ENCODE peak calls at places on chromosomes 3 and 15, in five cellular contexts. E is thoracic aorta, Q is spleen, D is neural progenitor cell, N is lung. G is an unnamed sample. For H3K36me3 and H3K27me3, the result is how much of the 10 kb centered on the place peaks cover.

GRCh38 chr3:42749025-42749752 is 23.9 kb downstream of the CCDC13 start:
- DNase-seq in Q (peak), N (no peak), E (no peak), D (no peak), G (no peak)

GRCh38 chr15:66780172-66780972 is 78.3 kb downstream of the SMAD6 start:
- DNase-seq in Q (no peak), N (no peak), D (no peak), E (peak), G (peak)

GRCh38 chr3:55009372-55009771 is 81.5 kb upstream of the LRTM1 start:
- DNase-seq in Q (no peak), D (no peak), N (no peak), E (no peak), G (no peak)

GRCh38 chr3:171476532-171477102 is 16.4 kb upstream of the TNIK start:
- DNase-seq in Q (no peak), N (no peak), D (no peak), E (no peak), G (no peak)

GRCh38 chr3:105772635-105773034 is 96.2 kb downstream of the CBLB start:
- DNase-seq in Q (no peak), E (no peak), D (no peak), N (no peak), G (no peak)

GRCh38 chr3:126527455-126528211 is 3.7 kb downstream of the CHST13 start:
- DNase-seq in E (no peak), D (no peak), N (no peak), Q (peak), G (peak)

GRCh38 chr3:50136714-50137405 is 18.3 kb upstream of the SEMA3F start:
- DNase-seq in D (no peak), E (no peak), N (no peak), Q (no peak), G (no peak)

GRCh38 chr3:56806407-56806806 is 4.7 kb upstream of the ARHGEF3 start:
- DNase-seq in E (no peak), Q (no peak), N (no peak), D (no peak), G (no peak)

GRCh38 chr15:58306591-58307312 is 125.0 kb upstream of the LIPC start:
- DNase-seq in D (peak), Q (no peak), E (no peak), N (no peak), G (peak)

GRCh38 chr15:35479423-35479822 is 66.5 kb downstream of the DPH6 start:
- DNase-seq in Q (no peak), E (no peak), N (no peak), D (peak), G (no peak)

GRCh38 chr3:194824676-194825075 is 139.0 kb downstream of the FAM43A start:
- DNase-seq in D (no peak), N (no peak), Q (peak), E (no peak), G (no peak)

GRCh38 chr3:152778001-152778400 is 56.9 kb upstream of the P2RY1 start:
- DNase-seq in Q (no peak), E (no peak), D (no peak), N (no peak), G (no peak)

GRCh38 chr3:140630866-140631265 is 47.0 kb upstream of the TRIM42 start:
- DNase-seq in D (no peak), N (no peak), E (no peak), Q (no peak), G (no peak)

GRCh38 chr3:50189274-50189673 is 2.1 kb upstream of the GNAT1 start:
- DNase-seq in E (peak), D (peak), Q (no peak), N (peak), G (peak)

GRCh38 chr3:142363936-142364467 is 83.8 kb downstream of the XRN1 start:
- DNase-seq in N (no peak), Q (no peak), D (no peak), E (no peak), G (no peak)

GRCh38 chr3:116288480-116288879 is 156.8 kb downstream of the LSAMP start:
- DNase-seq in N (no peak), D (no peak), Q (no peak), E (no peak), G (no peak)

GRCh38 chr3:102810937-102811336 is 376.1 kb downstream of the ZPLD1 start:
- DNase-seq in Q (no peak), D (no peak), N (no peak), E (no peak), G (no peak)

GRCh38 chr15:56241374-56242085 is 2.1 kb downstream of the RFX7 start:
- DNase-seq in N (no peak), D (no peak), Q (no peak), E (no peak), G (no peak)

GRCh38 chr3:135136361-135137100 is 341.5 kb downstream of the EPHB1 start:
- DNase-seq in D (no peak), Q (no peak), N (no peak), E (no peak), G (no peak)

GRCh38 chr15:81146454-81146853 is 12.4 kb downstream of the CFAP161 start:
- DNase-seq in E (no peak), Q (no peak), D (no peak), N (no peak), G (no peak)

GRCh38 chr3:66567066-66567465 is 66.2 kb upstream of the LRIG1 start:
- DNase-seq in D (no peak), E (no peak), Q (no peak), N (no peak), G (no peak)

GRCh38 chr3:149377408-149378111 is at the start of gene TM4SF1:
- DNase-seq in E (peak), N (peak), D (no peak), Q (no peak), G (no peak)

GRCh38 chr3:127491909-127492308 is 98.6 kb downstream of the TPRA1 start:
- DNase-seq in D (no peak), N (peak), Q (no peak), E (no peak), G (no peak)

GRCh38 chr15:82294061-82294690 is 31.6 kb downstream of the SAXO2 start:
- DNase-seq in N (no peak), E (no peak), Q (no peak), D (peak), G (no peak)

GRCh38 chr3:14633819-14634424 is 17.6 kb upstream of the CCDC174 start:
- DNase-seq in E (no peak), N (peak), D (peak), Q (peak), G (peak)

GRCh38 chr15:77596821-77597803 is 35.6 kb downstream of the LINGO1 start:
- DNase-seq in Q (no peak), N (no peak), E (no peak), D (peak), G (no peak)

GRCh38 chr15:80251505-80252280 is at the start of gene CTXND1:
- DNase-seq in Q (no peak), N (no peak), E (no peak), D (peak), G (no peak)

GRCh38 chr3:133854971-133855370 is 40.7 kb downstream of the RAB6B start:
- DNase-seq in E (no peak), D (no peak), N (no peak), Q (no peak), G (no peak)

GRCh38 chr15:69511015-69511414 is 58.4 kb downstream of the RPLP1 start:
- DNase-seq in N (no peak), Q (no peak), D (no peak), E (no peak), G (no peak)

GRCh38 chr3:100650651-100651611 is 41.5 kb downstream of the ADGRG7 start:
- DNase-seq in Q (no peak), E (no peak), D (no peak), N (no peak), G (peak)

GRCh38 chr3:58556001-58556400 is 19.0 kb upstream of the ACOX2 start:
- DNase-seq in Q (no peak), D (no peak), E (no peak), N (no peak), G (no peak)

GRCh38 chr15:64905119-64905831 is 6.4 kb upstream of the ANKDD1A start:
- DNase-seq in N (peak), D (peak), Q (peak), E (no peak), G (peak)

GRCh38 chr15:38514601-38515000 is 50.0 kb downstream of the RASGRP1 start:
- DNase-seq in N (no peak), Q (no peak), E (no peak), D (peak), G (no peak)
- H3K36me3 ChIP-seq in N (under half), Q (under half), E (under half), D (under half), G (under half)

GRCh38 chr3:41364736-41365135 is 165.4 kb downstream of the CTNNB1 start:
- DNase-seq in Q (no peak), N (no peak), E (no peak), D (no peak), G (peak)
- TF ChIP-seq CTCF in Q (no peak), N (no peak), E (no peak), D (no peak), G (no peak)

GRCh38 chr3:185930393-185931107 is 7.3 kb downstream of the TRA2B start:
- DNase-seq in Q (no peak), N (no peak), E (no peak), D (no peak), G (no peak)
- H3K27me3 ChIP-seq in Q (under half), N (under half), E (under half), D (under half), G (under half)

DNA sequence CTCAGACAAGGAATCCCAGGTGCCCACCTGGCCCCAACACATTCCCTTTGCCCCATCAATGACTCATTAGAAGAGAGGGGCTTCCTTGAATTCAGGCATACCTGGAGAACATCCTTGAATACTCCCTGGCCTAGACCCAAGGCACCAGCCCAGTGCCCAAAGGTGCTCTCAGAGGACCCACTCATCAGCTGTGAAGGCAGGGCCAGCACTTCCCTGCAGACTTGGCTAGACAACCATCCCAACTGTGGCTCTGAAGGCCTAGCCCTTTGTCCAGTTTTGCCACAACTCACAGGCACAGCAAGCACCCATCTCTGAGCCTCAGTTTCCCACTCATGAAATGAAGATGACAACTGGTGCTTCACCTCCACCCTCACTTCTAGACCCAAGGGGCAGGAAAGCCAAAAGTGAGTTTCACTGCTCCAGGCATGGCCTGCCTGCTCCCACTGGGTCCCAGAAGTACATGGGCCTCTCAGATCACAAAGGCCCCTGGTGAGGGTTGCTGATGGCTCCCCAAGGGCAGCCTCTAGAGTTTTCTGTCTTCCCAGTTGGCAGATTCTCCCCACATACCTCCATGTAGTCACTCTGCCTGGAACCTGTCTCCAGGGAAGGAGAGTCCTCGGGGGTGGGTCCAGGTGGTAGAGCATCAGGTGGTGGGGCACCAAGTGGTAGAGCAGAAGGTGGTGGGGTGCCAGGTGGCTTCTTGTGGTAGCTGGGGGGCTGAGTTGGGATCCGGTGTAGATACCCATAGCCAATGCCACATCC is 7.5 kb downstream of the GORASP1 start:
- DNase-seq in E (no peak), D (no peak), Q (no peak), N (no peak), G (no peak)
- H3K36me3 ChIP-seq in E (under half), D (under half), Q (half or more), N (under half), G (under half)

DNA sequence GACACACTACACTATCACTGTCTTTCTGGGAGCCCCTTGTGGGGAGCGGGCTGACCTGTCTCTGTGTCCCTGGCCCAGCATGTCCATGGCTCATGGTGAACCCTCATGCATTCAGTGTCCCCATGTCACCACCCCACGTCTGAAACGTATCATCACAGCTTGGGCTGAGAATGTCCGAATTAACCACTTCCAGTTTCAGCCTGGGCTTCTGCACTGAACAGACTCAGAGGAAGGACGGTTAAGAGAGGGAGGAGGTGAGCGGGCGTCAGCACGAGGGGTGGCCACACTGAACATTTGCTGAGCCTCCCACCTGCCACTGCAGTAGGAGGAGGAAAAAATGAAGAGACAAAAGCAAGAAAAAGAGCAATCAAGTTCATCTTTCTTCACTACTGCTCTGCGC is 30.5 kb downstream of the ATP2B2 start:
- DNase-seq in E (no peak), D (no peak), N (no peak), Q (peak), G (no peak)
- TF ChIP-seq CTCF in E (no peak), D (no peak), N (no peak), Q (no peak), G (no peak)

GRCh38 chr15:42363942-42364341 is 4.6 kb downstream of the CAPN3 start:
- DNase-seq in D (no peak), E (no peak), Q (no peak), N (no peak), G (no peak)

GRCh38 chr15:42366151-42366550 is 6.8 kb downstream of the CAPN3 start:
- DNase-seq in E (no peak), D (no peak), Q (no peak), N (no peak), G (no peak)

GRCh38 chr15:42363487-42363886 is 4.2 kb downstream of the CAPN3 start:
- DNase-seq in N (no peak), E (no peak), Q (no peak), D (no peak), G (no peak)

GRCh38 chr15:42367041-42367440 is 7.7 kb downstream of the CAPN3 start:
- DNase-seq in E (no peak), D (no peak), N (peak), Q (no peak), G (no peak)

GRCh38 chr15:42364529-42364928 is 5.2 kb downstream of the CAPN3 start:
- DNase-seq in D (no peak), Q (no peak), N (no peak), E (no peak), G (peak)
- H3K27me3 ChIP-seq in D (under half), Q (under half), N (under half), E (under half), G (under half)